ENCODE peak calls at places on chromosomes 12 and 14, in six cellular contexts. E is IMR-90, H is neuronal stem cell, D is mesenchymal stem cell, X is H9, P is trophoblast cell. W is an unnamed sample.
A peak's percentile ranks its signal among the peaks of the same experiment; 100 is the strongest.

GRCh38 chr12:113831486-113831885 is 134.6 kb downstream of the RBM19 start:
- DNase-seq in X (no peak), E (no peak), P (no peak), H (no peak), D (no peak), W (no peak)

GRCh38 chr12:59030415-59030814 is 110.1 kb upstream of the LRIG3 start:
- DNase-seq in D (no peak), E (no peak), H (no peak), P (no peak), X (no peak), W (no peak)

GRCh38 chr14:31592122-31592521 is 30.9 kb downstream of the NUBPL start:
- DNase-seq in H (no peak), E (no peak), D (no peak), P (no peak), X (no peak), W (no peak)

GRCh38 chr14:45091696-45092095 is 7.8 kb downstream of the PRPF39 start:
- DNase-seq in D (no peak), E (peak; percentile 36), X (no peak), P (peak; percentile 13), H (no peak), W (no peak)

GRCh38 chr14:71062581-71063303 is 155.5 kb downstream of the PCNX1 start:
- DNase-seq in E (peak; percentile 45), P (no peak), H (no peak), X (no peak), D (peak; percentile 53), W (no peak)

GRCh38 chr14:101224356-101225115 is 321.0 kb upstream of the RTL1 start:
- DNase-seq in P (no peak), H (no peak), X (peak; percentile 26), E (no peak), D (no peak), W (no peak)

GRCh38 chr14:39383026-39383626 is 49.1 kb downstream of the FBXO33 start:
- DNase-seq in X (no peak), D (no peak), P (no peak), H (no peak), E (no peak), W (no peak)

GRCh38 chr14:37974421-37974820 is 233.3 kb upstream of the SSTR1 start:
- DNase-seq in X (no peak), D (no peak), E (no peak), P (no peak), H (no peak), W (no peak)

GRCh38 chr12:26010293-26010821 is 51.9 kb downstream of the RASSF8 start:
- DNase-seq in X (no peak), H (no peak), P (no peak), E (no peak), D (no peak), W (no peak)

GRCh38 chr12:46373303-46374182 is 970 bp upstream of the SLC38A2 start:
- DNase-seq in H (peak; percentile 60), D (peak; percentile 82), E (peak; percentile 68), P (peak; percentile 83), X (peak; percentile 82), W (no peak)

GRCh38 chr12:7972734-7973488 is 36.9 kb upstream of the SLC2A3 start:
- DNase-seq in H (no peak), X (no peak), P (no peak), E (no peak), D (no peak), W (no peak)

GRCh38 chr14:23443411-23443812 is 8.0 kb upstream of the MYH7 start:
- DNase-seq in X (peak; percentile 23), H (no peak), E (no peak), P (no peak), D (no peak), W (no peak)

GRCh38 chr12:103758310-103759089 is 82.5 kb downstream of the NT5DC3 start:
- DNase-seq in X (no peak), H (no peak), E (no peak), P (no peak), D (no peak), W (no peak)
- H3K14ac ChIP-seq in X (no peak overlapping the region), H (no peak overlapping the region), E (no peak overlapping the region), P (no peak overlapping the region), D (no peak overlapping the region), W (no peak overlapping the region)

GRCh38 chr12:123150804-123151678 is at the start of gene PITPNM2:
- DNase-seq in X (no peak), P (peak; percentile 79), H (peak; percentile 68), D (peak; percentile 68), E (peak; percentile 58), W (no peak)
- H3K14ac ChIP-seq in X (no peak within 1 kb of the TSS), P (peak within 1 kb of the TSS; percentile 16), H (peak within 1 kb of the TSS; percentile 86), D (peak within 1 kb of the TSS; percentile 89), E (peak within 1 kb of the TSS; percentile 74), W (no peak within 1 kb of the TSS)

GRCh38 chr12:107805488-107806180 is 31.1 kb downstream of the ASCL4 start:
- DNase-seq in P (no peak), X (no peak), D (no peak), E (no peak), H (no peak), W (no peak)
- H3K14ac ChIP-seq in P (no peak overlapping the region), X (no peak overlapping the region), D (no peak overlapping the region), E (no peak overlapping the region), H (peak overlapping the region; percentile 94), W (no peak overlapping the region)

GRCh38 chr14:85517113-85517688 is 12.7 kb upstream of the FLRT2 start:
- DNase-seq in X (no peak), H (no peak), E (no peak), P (no peak), D (no peak), W (no peak)
- H3K14ac ChIP-seq in X (no peak overlapping the region), H (no peak overlapping the region), E (no peak overlapping the region), P (no peak overlapping the region), D (no peak overlapping the region), W (no peak overlapping the region)

DNA sequence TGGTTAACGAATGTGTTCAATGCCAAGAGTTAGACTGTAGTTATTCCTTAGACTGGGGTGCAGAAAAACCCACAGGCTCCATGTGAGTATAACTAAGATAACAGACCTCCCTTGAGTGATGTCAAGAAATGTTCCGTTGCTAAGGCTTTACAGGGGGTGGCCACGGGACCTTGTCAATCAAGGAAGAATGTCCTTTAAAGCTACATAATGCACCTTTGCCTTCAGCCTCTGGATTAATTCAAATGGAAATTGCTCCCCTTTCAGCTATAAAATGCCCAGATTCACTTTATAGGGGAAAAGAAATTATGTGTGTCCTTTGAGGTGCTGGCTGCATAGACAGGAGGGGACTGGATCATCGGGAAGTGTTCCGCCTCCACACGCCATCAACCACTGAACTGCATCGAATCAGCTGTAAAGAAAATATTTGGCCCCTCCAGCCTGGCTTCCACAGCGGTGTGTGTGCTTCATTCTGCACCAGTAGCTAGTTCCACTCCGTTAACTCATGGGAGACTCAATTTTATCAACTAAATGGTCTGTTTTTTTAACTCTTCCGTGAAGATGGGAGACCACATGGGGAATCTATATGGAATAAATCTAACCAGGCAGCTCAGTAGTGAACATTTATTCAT is 415.4 kb downstream of the DPF3 start:
- DNase-seq in E (no peak), H (no peak), P (no peak), D (no peak), X (no peak), W (no peak)
- H3K14ac ChIP-seq in E (no peak overlapping the region), H (no peak overlapping the region), P (no peak overlapping the region), D (no peak overlapping the region), X (no peak overlapping the region), W (no peak overlapping the region)

GRCh38 chr12:22380029-22380428 is 45.5 kb upstream of the ST8SIA1 start:
- DNase-seq in X (no peak), H (no peak), P (no peak), E (no peak), D (no peak), W (no peak)
- H3K14ac ChIP-seq in X (no peak overlapping the region), H (no peak overlapping the region), P (no peak overlapping the region), E (no peak overlapping the region), D (no peak overlapping the region), W (no peak overlapping the region)

DNA sequence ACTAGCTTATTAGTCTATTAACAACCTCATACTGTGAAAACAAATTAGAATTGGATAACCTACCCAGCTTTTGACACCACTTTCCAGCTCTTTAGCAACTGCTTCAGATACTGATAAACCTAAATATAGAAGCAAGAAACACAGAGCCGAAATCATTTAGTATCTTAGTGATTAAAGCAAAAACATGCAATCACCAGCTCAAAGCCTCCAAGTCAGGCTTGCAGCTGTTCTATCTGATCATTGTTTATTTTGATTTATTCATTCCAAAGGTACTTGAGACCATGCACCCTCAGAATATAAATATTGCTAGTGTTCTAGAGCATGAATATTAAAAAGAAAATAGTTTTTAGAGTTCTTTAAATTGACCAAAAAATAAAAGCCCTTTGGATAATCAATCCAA is 121.4 kb downstream of the STXBP6 start:
- DNase-seq in E (peak; percentile 55), D (no peak), X (no peak), P (no peak), H (no peak), W (no peak)
- H3K14ac ChIP-seq in E (no peak overlapping the region), D (no peak overlapping the region), X (no peak overlapping the region), P (no peak overlapping the region), H (no peak overlapping the region), W (no peak overlapping the region)